ENCODE peak calls at places on chromosomes 11 and 22, in nine cellular contexts. H is psoas muscle; W is nucleus accumbens; D is activated CD4-positive, alpha-beta T cell treated with anti-CD3 and anti-CD28 coated beads for 24 hours; O is germinal center; A is skeletal muscle cell; F is NCI-H1105 treated with DMSO at 0.1 percent for 48 hours; U is AG10803; V is T-helper 1 cell. T is an unnamed sample.

GRCh38 chr11:72225411-72225951 is 914 bp downstream of the INPPL1 start:
- DNase-seq in U (no peak), W (no peak), D (no peak), O (no peak), A (no peak), H (no peak), V (no peak), F (no peak), T (no peak)

GRCh38 chr22:40325315-40325714 is 21.0 kb upstream of the ADSL start:
- DNase-seq in F (no peak), V (no peak), D (peak), W (no peak), H (no peak), A (no peak), U (no peak), O (no peak), T (no peak)

GRCh38 chr11:76665172-76665571 is 5.4 kb downstream of the LRRC32 start:
- DNase-seq in O (no peak), V (no peak), D (no peak), A (no peak), F (no peak), H (no peak), W (no peak), U (no peak), T (no peak)

GRCh38 chr11:107830915-107831540 is 27.6 kb downstream of the SLC35F2 start:
- DNase-seq in D (no peak), O (no peak), W (no peak), U (no peak), A (no peak), V (no peak), H (no peak), F (no peak), T (peak)

GRCh38 chr11:11758603-11759196 is 83.1 kb upstream of the USP47 start:
- DNase-seq in U (no peak), O (no peak), A (no peak), D (no peak), V (no peak), H (no peak), F (no peak), W (no peak), T (no peak)

GRCh38 chr22:32985899-32986772 is 72.0 kb downstream of the SYN3 start:
- DNase-seq in D (peak), A (peak), U (peak), V (no peak), O (peak), H (peak), F (peak), W (peak), T (peak)

GRCh38 chr11:124310746-124311145 is 3.0 kb downstream of the OR8D1 start:
- DNase-seq in D (no peak), O (no peak), H (no peak), W (no peak), V (no peak), F (no peak), A (peak), U (no peak), T (no peak)

GRCh38 chr11:25927391-25927790 is 404.5 kb upstream of the ANO3 start:
- DNase-seq in O (no peak), A (no peak), H (no peak), V (no peak), U (no peak), D (no peak), F (no peak), W (no peak), T (peak)

GRCh38 chr11:34223021-34223813 is 117.8 kb downstream of the NAT10 start:
- DNase-seq in W (no peak), O (no peak), H (peak), F (no peak), V (no peak), U (peak), A (peak), D (no peak), T (peak)

GRCh38 chr22:45608763-45609180 is 62.9 kb upstream of the ATXN10 start:
- DNase-seq in W (no peak), V (no peak), H (no peak), A (peak), O (no peak), U (peak), F (no peak), D (no peak), T (peak)

GRCh38 chr11:6315811-6316425 is 4.4 kb downstream of the CAVIN3 start:
- DNase-seq in V (peak), F (peak), U (peak), H (peak), A (no peak), D (no peak), O (peak), W (peak), T (peak)

GRCh38 chr22:42365942-42366660 is 66.1 kb downstream of the NFAM1 start:
- DNase-seq in W (no peak), F (no peak), O (no peak), V (no peak), A (no peak), D (no peak), U (no peak), H (no peak), T (no peak)

GRCh38 chr11:20399498-20399897 is 12.0 kb downstream of the PRMT3 start:
- DNase-seq in A (no peak), W (no peak), H (no peak), D (no peak), F (no peak), U (no peak), O (no peak), V (no peak), T (no peak)

GRCh38 chr11:98423933-98424332 is 596.8 kb upstream of the CNTN5 start:
- DNase-seq in O (no peak), U (no peak), F (no peak), D (no peak), V (no peak), W (no peak), H (no peak), A (no peak), T (no peak)

GRCh38 chr22:43490311-43490710 is 78.5 kb downstream of the MPPED1 start:
- DNase-seq in U (no peak), O (no peak), V (no peak), F (no peak), A (no peak), W (no peak), H (no peak), D (no peak), T (no peak)

GRCh38 chr11:65219930-65220213 is 38.1 kb downstream of the CAPN1 start:
- DNase-seq in A (no peak), U (peak), H (no peak), O (no peak), F (no peak), W (no peak), D (no peak), V (no peak), T (no peak)

GRCh38 chr22:27801616-27802388 is at the start of gene MN1:
- DNase-seq in V (no peak), F (peak), A (no peak), O (peak), D (peak), H (peak), W (peak), U (no peak), T (peak)

GRCh38 chr11:33877029-33877428 is 14.8 kb downstream of the LMO2 start:
- DNase-seq in H (no peak), O (no peak), F (no peak), D (no peak), V (no peak), U (no peak), W (no peak), A (no peak), T (no peak)

GRCh38 chr22:46376908-46377565 is 41.5 kb downstream of the TRMU start:
- DNase-seq in V (no peak), A (no peak), D (no peak), W (no peak), O (no peak), H (no peak), F (no peak), U (no peak), T (peak)

GRCh38 chr22:43151251-43152000 is at the start of gene TSPO:
- DNase-seq in U (peak), F (no peak), H (peak), D (peak), A (no peak), V (peak), W (peak), O (peak), T (no peak)

GRCh38 chr11:11733246-11733763 is 108.5 kb upstream of the USP47 start:
- DNase-seq in A (no peak), V (no peak), W (no peak), D (no peak), F (no peak), U (no peak), H (no peak), O (no peak), T (no peak)

GRCh38 chr22:41762980-41763779 is 37.3 kb upstream of the CCDC134 start:
- DNase-seq in A (no peak), H (no peak), D (no peak), W (peak), F (peak), V (no peak), U (no peak), O (peak), T (no peak)

GRCh38 chr11:12050470-12050891 is 42.1 kb upstream of the DKK3 start:
- DNase-seq in W (no peak), V (no peak), O (no peak), D (no peak), A (no peak), F (no peak), H (no peak), U (peak), T (no peak)

GRCh38 chr11:107783121-107783520 is 71.3 kb upstream of the SLN start:
- DNase-seq in F (no peak), D (no peak), V (no peak), U (no peak), O (no peak), A (no peak), H (no peak), W (no peak), T (no peak)

GRCh38 chr22:37211075-37211852 is 1.0 kb downstream of the SSTR3 start:
- DNase-seq in A (no peak), O (no peak), D (no peak), F (no peak), W (no peak), H (no peak), U (no peak), V (no peak), T (no peak)